ENCODE peak calls at places on chromosomes 16 and 17, in seven cellular contexts. H, O, D, X, Y, S and V are unnamed samples.

GRCh38 chr16:15572329-15573001 is 70.5 kb downstream of the MARF1 start:
- DNase-seq in H (no peak), O (no peak), D (no peak), X (no peak), Y (no peak), S (peak), V (no peak)

GRCh38 chr16:22694887-22695382 is 119.0 kb upstream of the HS3ST2 start:
- DNase-seq in H (no peak), O (no peak), D (no peak), X (no peak), Y (peak), S (peak), V (no peak)

GRCh38 chr17:79534851-79535727 is 75.8 kb downstream of the RBFOX3 start:
- DNase-seq in H (no peak), O (no peak), D (no peak), X (no peak), Y (no peak), S (no peak), V (no peak)

GRCh38 chr17:34241062-34241461 is 14.0 kb upstream of the CCL2 start:
- DNase-seq in H (peak), O (no peak), D (no peak), X (no peak), Y (peak), S (peak), V (no peak)

GRCh38 chr17:40755231-40755630 is at the start of gene KRT25:
- DNase-seq in H (no peak), O (no peak), D (no peak), X (no peak), Y (no peak), S (no peak), V (no peak)

GRCh38 chr17:80802626-80803450 is 188.8 kb upstream of the CHMP6 start:
- DNase-seq in H (no peak), O (no peak), D (no peak), X (no peak), Y (no peak), S (no peak), V (no peak)

GRCh38 chr17:965311-965989 is 14.1 kb downstream of the NXN start:
- DNase-seq in H (no peak), O (no peak), D (no peak), X (no peak), Y (no peak), S (no peak), V (no peak)

GRCh38 chr16:80176114-80176513 is 364.7 kb upstream of the DYNLRB2 start:
- DNase-seq in H (no peak), O (no peak), D (no peak), X (no peak), Y (no peak), S (no peak), V (no peak)

GRCh38 chr17:65092262-65092661 is 35.7 kb upstream of the GNA13 start:
- DNase-seq in H (no peak), O (no peak), D (no peak), X (no peak), Y (no peak), S (no peak), V (no peak)

GRCh38 chr17:68437979-68438877 is 19.1 kb downstream of the WIPI1 start:
- DNase-seq in H (no peak), O (no peak), D (peak), X (no peak), Y (no peak), S (peak), V (no peak)

GRCh38 chr16:72197556-72197955 is 25.6 kb upstream of the PMFBP1 start:
- DNase-seq in H (no peak), O (no peak), D (no peak), X (no peak), Y (no peak), S (no peak), V (no peak)

GRCh38 chr16:90047714-90048346 is 28.6 kb upstream of the DBNDD1 start:
- DNase-seq in H (peak), O (no peak), D (no peak), X (no peak), Y (no peak), S (no peak), V (no peak)

GRCh38 chr17:41728056-41728455 is 6.4 kb downstream of the HAP1 start:
- DNase-seq in H (no peak), O (no peak), D (no peak), X (no peak), Y (no peak), S (no peak), V (no peak)

GRCh38 chr16:83298541-83298940 is 509.2 kb upstream of the HSBP1 start:
- DNase-seq in H (no peak), O (no peak), D (no peak), X (no peak), Y (no peak), S (no peak), V (no peak)

GRCh38 chr17:28703552-28704218 is 8.0 kb downstream of the PROCA1 start:
- DNase-seq in H (no peak), O (no peak), D (no peak), X (no peak), Y (no peak), S (no peak), V (no peak)

GRCh38 chr17:45229681-45230409 is 8.2 kb downstream of the FMNL1 start:
- DNase-seq in H (no peak), O (no peak), D (no peak), X (no peak), Y (no peak), S (peak), V (no peak)

GRCh38 chr16:832652-833336 is 32.3 kb upstream of the GNG13 start:
- DNase-seq in H (no peak), O (no peak), D (no peak), X (no peak), Y (no peak), S (peak), V (no peak)

GRCh38 chr16:73060216-73060615 is 12.3 kb upstream of the ZFHX3 start:
- DNase-seq in H (no peak), O (no peak), D (no peak), X (no peak), Y (no peak), S (no peak), V (no peak)

GRCh38 chr16:2090819-2091721 is 43.3 kb downstream of the TSC2 start:
- DNase-seq in H (peak), O (peak), D (no peak), X (peak), Y (no peak), S (peak), V (peak)

GRCh38 chr17:6706499-6706898 is 6.7 kb downstream of the SLC13A5 start:
- DNase-seq in H (no peak), O (no peak), D (no peak), X (no peak), Y (no peak), S (no peak), V (no peak)

GRCh38 chr17:43211480-43212402 is at the start of gene TMEM106A:
- DNase-seq in H (peak), O (peak), D (peak), X (peak), Y (peak), S (peak), V (peak)

GRCh38 chr17:63497708-63498483 is 21.0 kb downstream of the ACE start:
- DNase-seq in H (no peak), O (no peak), D (no peak), X (peak), Y (no peak), S (no peak), V (peak)

GRCh38 chr17:58412910-58413630 is 4.3 kb downstream of the RNF43 start:
- DNase-seq in H (no peak), O (no peak), D (no peak), X (no peak), Y (no peak), S (no peak), V (no peak)

GRCh38 chr16:53946745-53947386 is 242.9 kb downstream of the FTO start:
- DNase-seq in H (no peak), O (no peak), D (no peak), X (no peak), Y (no peak), S (peak), V (no peak)

GRCh38 chr17:34423978-34424813 is 61.2 kb upstream of the CCL1 start:
- DNase-seq in H (no peak), O (no peak), D (no peak), X (no peak), Y (no peak), S (no peak), V (peak)

GRCh38 chr17:5049314-5049819 is 14.1 kb upstream of the SLC52A1 start:
- DNase-seq in H (no peak), O (no peak), D (peak), X (no peak), Y (no peak), S (no peak), V (no peak)

GRCh38 chr17:63491976-63492575 is 15.2 kb downstream of the ACE start:
- DNase-seq in H (no peak), O (no peak), D (no peak), X (no peak), Y (no peak), S (no peak), V (no peak)

GRCh38 chr16:66152841-66153525 is 213.5 kb upstream of the CDH5 start:
- DNase-seq in H (no peak), O (no peak), D (no peak), X (no peak), Y (no peak), S (no peak), V (no peak)

GRCh38 chr16:19130852-19131808 is 17.4 kb downstream of the ITPRIPL2 start:
- DNase-seq in H (no peak), O (no peak), D (no peak), X (no peak), Y (no peak), S (no peak), V (no peak)

GRCh38 chr16:89269805-89270665 is 52.5 kb downstream of the ZNF778 start:
- DNase-seq in H (no peak), O (no peak), D (no peak), X (no peak), Y (no peak), S (no peak), V (no peak)

GRCh38 chr17:3964203-3965122 is at the start of gene ATP2A3:
- DNase-seq in H (no peak), O (no peak), D (peak), X (peak), Y (no peak), S (peak), V (no peak)

GRCh38 chr16:69143116-69143515 is 10.7 kb downstream of the UTP4 start:
- DNase-seq in H (no peak), O (no peak), D (no peak), X (peak), Y (no peak), S (peak), V (no peak)

GRCh38 chr17:75250009-75250471 is 11.4 kb downstream of the GGA3 start:
- DNase-seq in H (no peak), O (no peak), D (peak), X (no peak), Y (no peak), S (no peak), V (no peak)

GRCh38 chr17:11511696-11512095 is 86.6 kb upstream of the DNAH9 start:
- DNase-seq in H (no peak), O (no peak), D (no peak), X (no peak), Y (no peak), S (peak), V (no peak)

GRCh38 chr16:30490210-30490609 is 17.7 kb downstream of the ITGAL start:
- DNase-seq in H (no peak), O (no peak), D (no peak), X (peak), Y (no peak), S (no peak), V (no peak)

GRCh38 chr16:47507701-47508100 is 46.6 kb downstream of the PHKB start:
- DNase-seq in H (no peak), O (no peak), D (no peak), X (no peak), Y (no peak), S (no peak), V (no peak)

GRCh38 chr16:64339052-64339770 is 782.7 kb downstream of the CDH11 start:
- DNase-seq in H (no peak), O (no peak), D (no peak), X (no peak), Y (no peak), S (no peak), V (no peak)

GRCh38 chr16:7313170-7313569 is 19.5 kb upstream of the RBFOX1 start:
- DNase-seq in H (no peak), O (peak), D (no peak), X (peak), Y (no peak), S (no peak), V (peak)
- TF ChIP-seq CTCF in H (no peak), O (peak), D (no peak), X (peak), Y (no peak), S (no peak), V (peak)

GRCh38 chr17:13492351-13493122 is 109.2 kb downstream of the HS3ST3A1 start:
- DNase-seq in H (no peak), O (no peak), D (no peak), X (no peak), Y (no peak), S (no peak), V (no peak)

GRCh38 chr17:13490906-13491502 is 110.7 kb downstream of the HS3ST3A1 start:
- DNase-seq in H (no peak), O (no peak), D (no peak), X (no peak), Y (no peak), S (no peak), V (no peak)

GRCh38 chr17:13490427-13490826 is 111.3 kb downstream of the HS3ST3A1 start:
- DNase-seq in H (no peak), O (no peak), D (no peak), X (no peak), Y (no peak), S (no peak), V (no peak)

GRCh38 chr17:13495423-13495822 is 106.3 kb downstream of the HS3ST3A1 start:
- DNase-seq in H (no peak), O (no peak), D (no peak), X (no peak), Y (no peak), S (no peak), V (no peak)

DNA sequence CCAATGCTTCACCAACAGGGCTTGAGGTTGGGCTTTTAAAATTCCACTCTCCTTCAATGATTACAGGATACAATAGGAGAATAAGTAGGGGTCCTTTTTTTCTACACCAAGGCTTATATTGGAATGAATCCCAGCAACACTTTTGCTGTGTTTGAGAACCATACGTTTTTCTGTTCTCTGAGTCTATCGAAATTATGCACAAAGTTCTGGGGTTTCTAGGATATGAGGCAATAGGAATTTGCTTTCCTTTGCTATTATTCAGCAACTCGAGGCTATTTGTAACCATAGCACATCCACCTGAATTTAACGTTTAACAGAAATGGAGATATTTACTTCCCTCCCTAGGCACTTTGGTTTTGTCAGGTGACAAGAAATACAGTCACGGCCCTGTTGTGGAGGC is 109.8 kb downstream of the HS3ST3A1 start:
- DNase-seq in H (no peak), O (no peak), D (no peak), X (no peak), Y (no peak), S (no peak), V (no peak)
- TF ChIP-seq CTCF in H (no peak), O (no peak), D (no peak), X (no peak), Y (no peak), S (no peak), V (no peak)

DNA sequence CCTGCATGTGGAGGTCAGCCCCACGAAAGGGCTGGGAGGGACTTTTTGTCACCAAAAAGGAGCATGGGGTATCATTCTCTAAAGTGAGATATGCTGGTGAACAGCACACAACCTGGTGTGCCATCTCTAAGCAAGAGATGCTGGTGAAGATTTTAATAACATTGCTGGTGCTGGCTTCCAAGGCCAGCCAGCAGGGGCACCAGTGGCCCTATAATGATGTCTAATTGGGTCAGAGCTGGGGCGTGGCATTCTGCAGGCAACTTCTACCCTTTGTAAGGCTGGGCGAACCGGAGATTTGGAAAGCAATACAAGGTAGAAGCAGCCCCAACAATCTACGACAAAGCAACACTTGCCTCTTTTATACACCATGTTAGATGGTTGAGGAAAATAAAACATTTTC is 16.8 kb downstream of the SDR42E1 start:
- DNase-seq in H (no peak), O (no peak), D (no peak), X (no peak), Y (no peak), S (no peak), V (no peak)
- TF ChIP-seq CTCF in H (no peak), O (peak), D (no peak), X (peak), Y (no peak), S (no peak), V (no peak)

DNA sequence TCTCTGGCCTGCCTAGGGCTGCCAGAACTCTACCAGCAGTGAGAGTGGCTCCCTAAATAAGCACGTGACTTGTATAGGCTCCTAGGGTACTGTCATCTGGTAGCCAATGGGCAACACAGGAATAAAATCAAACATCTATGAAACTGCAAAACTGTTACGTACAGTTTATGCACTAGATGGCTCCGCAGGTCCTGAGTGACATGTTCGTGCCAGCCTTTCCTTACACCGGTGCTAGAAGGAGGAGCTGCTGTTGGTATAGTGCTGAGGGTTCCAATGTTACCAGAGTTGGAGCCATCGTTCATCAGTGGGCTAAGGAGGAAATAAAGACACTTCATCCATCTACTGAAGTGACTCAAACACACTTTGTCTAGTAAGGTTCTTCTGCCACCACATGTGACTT is 63.2 kb upstream of the TRAP1 start:
- DNase-seq in H (no peak), O (no peak), D (no peak), X (no peak), Y (no peak), S (no peak), V (no peak)
- TF ChIP-seq CTCF in H (no peak), O (no peak), D (no peak), X (no peak), Y (no peak), S (no peak), V (no peak)